ENCODE peak calls at places on chromosomes 7 and 10, in six cellular contexts. E is H9, X is HFF-Myc, D is cardiac fibroblast, J is choroid plexus epithelial cell, H is astrocyte of the spinal cord. A is an unnamed sample.

GRCh38 chr7:138455609-138456008 is 4.5 kb upstream of the TRIM24 start:
- DNase-seq in E (no peak), J (no peak), X (no peak), H (no peak), D (no peak), A (no peak)

GRCh38 chr7:122438492-122438891 is 133.9 kb upstream of the FEZF1 start:
- DNase-seq in E (no peak), D (no peak), H (no peak), X (no peak), J (no peak), A (no peak)

GRCh38 chr7:9719303-9719702 is 1254.4 kb upstream of the PHF14 start:
- DNase-seq in H (peak; percentile 5), D (no peak), J (no peak), X (no peak), E (no peak), A (no peak)

GRCh38 chr7:68417659-68418058 is 1180.6 kb upstream of the AUTS2 start:
- DNase-seq in X (no peak), H (no peak), D (peak; percentile 2), E (no peak), J (no peak), A (no peak)

GRCh38 chr10:62517252-62517651 is 143.1 kb downstream of the ZNF365 start:
- DNase-seq in X (no peak), E (no peak), D (no peak), H (no peak), J (no peak), A (no peak)

GRCh38 chr7:78768859-78769258 is 684.6 kb downstream of the MAGI2 start:
- DNase-seq in D (peak; percentile 1), X (no peak), J (peak; percentile 1), E (no peak), H (no peak), A (peak; percentile 7)

GRCh38 chr7:30612658-30613265 is 18.1 kb downstream of the GARS1 start:
- DNase-seq in E (no peak), X (no peak), H (peak; percentile 25), J (no peak), D (peak; percentile 65), A (peak; percentile 14)

GRCh38 chr7:101870361-101871062 is 53.1 kb downstream of the CUX1 start:
- DNase-seq in H (no peak), J (no peak), X (no peak), D (no peak), E (peak; percentile 76), A (no peak)

GRCh38 chr10:101091546-101092290 is 29.9 kb downstream of the KAZALD1 start:
- DNase-seq in D (peak; percentile 37), E (no peak), X (no peak), H (no peak), J (no peak), A (no peak)

GRCh38 chr7:38744746-38745145 is 113.6 kb upstream of the AMPH start:
- DNase-seq in J (peak; percentile 71), H (peak; percentile 27), D (peak; percentile 97), X (no peak), E (no peak), A (peak; percentile 50)

GRCh38 chr7:43658718-43659548 is 70.4 kb downstream of the COA1 start:
- DNase-seq in X (no peak), E (no peak), J (peak; percentile 91), H (peak; percentile 89), D (peak; percentile 92), A (peak; percentile 90)

DNA sequence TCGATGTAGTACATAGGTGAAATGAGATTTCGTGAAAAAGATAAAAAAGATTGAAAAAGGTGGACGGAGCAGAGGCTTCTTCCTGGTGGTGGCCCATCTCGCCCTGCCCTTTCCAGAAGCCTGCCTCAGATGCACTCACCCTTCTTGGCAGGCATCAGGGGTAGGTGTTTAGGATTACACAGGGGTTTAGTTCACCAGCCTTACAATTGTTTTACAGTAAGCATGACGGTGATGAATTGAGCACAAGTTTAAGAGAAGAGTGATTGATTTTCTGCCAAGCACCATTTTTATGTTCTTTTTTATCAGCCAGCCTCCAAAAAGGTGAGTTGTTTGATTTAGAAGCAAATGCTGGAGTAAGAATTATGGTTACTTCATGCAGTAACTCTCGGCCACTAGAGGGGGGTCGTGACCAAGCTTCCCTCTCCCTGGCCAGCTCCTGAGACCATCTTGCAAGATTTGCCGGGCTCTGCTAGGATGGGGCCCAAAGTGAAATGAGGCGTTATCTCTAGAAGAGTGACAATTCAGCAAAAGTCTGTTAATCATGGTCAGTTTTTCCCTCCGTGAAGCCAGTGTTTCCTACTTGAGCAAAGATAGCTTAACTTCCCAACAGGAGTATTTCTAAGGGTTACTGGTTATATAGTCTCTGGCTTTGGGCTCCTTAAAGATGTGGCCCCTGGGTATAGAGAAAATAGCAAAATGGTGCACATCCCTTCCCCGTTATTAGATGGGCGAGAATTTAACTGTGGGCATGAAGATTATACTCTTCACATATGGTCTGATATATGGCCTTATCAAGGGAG is 228.8 kb downstream of the BMPER start:
- DNase-seq in E (peak; percentile 81), J (peak; percentile 89), H (peak; percentile 82), X (peak; percentile 66), D (peak; percentile 84), A (peak; percentile 73)
- TF ChIP-seq CTCF in E (peak; percentile 90), J (peak; percentile 94), H (peak; percentile 82), X (peak; percentile 89), D (peak; percentile 83), A (peak; percentile 91)

DNA sequence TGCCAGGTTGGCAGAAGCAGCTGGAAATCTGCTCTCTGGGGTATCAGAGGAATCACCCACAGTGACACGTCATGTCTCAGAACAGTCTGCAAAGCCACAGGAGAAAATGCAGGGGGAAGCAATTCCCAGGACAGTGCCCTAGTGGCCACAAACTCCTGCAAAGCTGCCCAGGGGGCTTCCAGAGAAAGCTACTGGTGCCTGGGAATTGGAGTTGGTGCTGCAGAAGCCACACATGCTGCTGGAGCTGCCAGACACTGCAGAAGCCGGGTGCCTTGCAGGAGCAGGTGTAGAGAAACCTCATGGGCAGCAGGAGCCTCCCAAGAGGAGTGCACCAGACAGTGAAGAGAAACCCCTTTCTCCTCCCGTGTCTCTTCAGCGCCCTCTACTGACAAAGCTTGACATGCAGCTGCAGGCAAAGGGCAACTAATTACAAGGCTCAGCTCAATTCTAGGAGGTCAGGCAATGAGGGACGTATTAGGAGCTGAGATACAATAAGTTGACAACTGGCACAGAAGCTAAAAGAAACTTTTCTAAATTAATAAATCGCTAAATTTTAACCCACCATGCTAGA is 30.2 kb upstream of the NUB1 start:
- DNase-seq in J (no peak), H (no peak), E (peak; percentile 42), X (no peak), D (peak; percentile 21), A (no peak)
- TF ChIP-seq CTCF in J (peak; percentile 31), H (peak; percentile 9), E (peak; percentile 56), X (peak; percentile 62), D (peak; percentile 14), A (peak; percentile 62)

GRCh38 chr7:90455163-90456030 is 14.0 kb upstream of the PTTG1IP2 start:
- DNase-seq in D (peak; percentile 68), J (peak; percentile 73), X (peak; percentile 41), E (no peak), H (peak; percentile 67), A (peak; percentile 51)

GRCh38 chr7:90453931-90454330 is 15.5 kb upstream of the PTTG1IP2 start:
- DNase-seq in E (no peak), J (no peak), H (no peak), X (no peak), D (no peak), A (no peak)

GRCh38 chr7:90458104-90458503 is 11.3 kb upstream of the PTTG1IP2 start:
- DNase-seq in E (no peak), H (no peak), X (no peak), J (no peak), D (no peak), A (no peak)

GRCh38 chr7:90461216-90461615 is 8.2 kb upstream of the PTTG1IP2 start:
- DNase-seq in D (peak; percentile 42), X (no peak), H (no peak), E (no peak), J (no peak), A (no peak)

GRCh38 chr7:90459888-90460287 is 9.6 kb upstream of the PTTG1IP2 start:
- DNase-seq in J (no peak), E (no peak), X (no peak), D (peak; percentile 26), H (no peak), A (no peak)
- TF ChIP-seq CTCF in J (peak; percentile 44), E (peak; percentile 58), X (no peak), D (peak; percentile 39), H (peak; percentile 34), A (no peak)

GRCh38 chr10:543862-544822 is 145.3 kb downstream of the DIP2C start:
- DNase-seq in H (no peak), X (no peak), E (no peak), D (no peak), J (no peak), A (no peak)

GRCh38 chr10:543131-543530 is 146.3 kb downstream of the DIP2C start:
- DNase-seq in J (no peak), H (peak; percentile 16), D (peak; percentile 4), X (no peak), E (no peak), A (no peak)

GRCh38 chr10:541041-541440 is 148.4 kb downstream of the DIP2C start:
- DNase-seq in E (no peak), D (no peak), J (no peak), H (no peak), X (no peak), A (no peak)

GRCh38 chr10:538895-539294 is 150.6 kb downstream of the DIP2C start:
- DNase-seq in X (no peak), D (peak; percentile 53), E (no peak), J (peak; percentile 91), H (peak; percentile 83), A (peak; percentile 17)

DNA sequence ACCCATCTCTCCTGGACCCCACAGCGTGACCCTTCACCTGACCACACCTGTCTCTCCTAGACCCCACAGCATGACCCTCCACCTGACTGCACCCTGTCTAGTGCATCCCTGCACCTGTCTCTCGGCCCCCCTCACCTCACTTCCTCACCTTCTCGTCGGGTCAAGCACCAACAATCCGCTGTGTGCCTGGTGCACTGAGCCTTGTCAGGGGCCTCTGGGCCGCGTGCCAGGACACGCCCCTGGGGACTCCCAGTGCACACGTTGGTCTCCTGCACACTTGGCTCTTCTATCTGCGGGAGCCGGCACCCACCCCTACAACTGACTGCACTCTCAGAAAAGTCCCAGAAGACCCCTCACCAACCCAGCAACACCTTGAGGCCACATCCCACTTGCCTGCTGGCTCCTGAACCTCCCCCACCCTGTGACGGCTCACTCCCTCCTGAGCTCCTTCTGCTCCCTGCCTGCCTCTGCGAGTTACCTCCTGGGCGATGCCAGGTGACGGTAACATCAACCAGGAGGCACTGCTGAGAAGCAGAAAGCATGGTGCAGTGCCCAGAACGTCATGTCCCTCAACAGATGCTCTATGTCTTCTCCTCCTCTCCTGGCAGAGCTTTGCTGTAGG is 147.6 kb downstream of the DIP2C start:
- DNase-seq in X (no peak), D (no peak), E (no peak), H (no peak), J (no peak), A (no peak)
- TF ChIP-seq CTCF in X (no peak), D (no peak), E (no peak), H (no peak), J (no peak), A (no peak)

DNA sequence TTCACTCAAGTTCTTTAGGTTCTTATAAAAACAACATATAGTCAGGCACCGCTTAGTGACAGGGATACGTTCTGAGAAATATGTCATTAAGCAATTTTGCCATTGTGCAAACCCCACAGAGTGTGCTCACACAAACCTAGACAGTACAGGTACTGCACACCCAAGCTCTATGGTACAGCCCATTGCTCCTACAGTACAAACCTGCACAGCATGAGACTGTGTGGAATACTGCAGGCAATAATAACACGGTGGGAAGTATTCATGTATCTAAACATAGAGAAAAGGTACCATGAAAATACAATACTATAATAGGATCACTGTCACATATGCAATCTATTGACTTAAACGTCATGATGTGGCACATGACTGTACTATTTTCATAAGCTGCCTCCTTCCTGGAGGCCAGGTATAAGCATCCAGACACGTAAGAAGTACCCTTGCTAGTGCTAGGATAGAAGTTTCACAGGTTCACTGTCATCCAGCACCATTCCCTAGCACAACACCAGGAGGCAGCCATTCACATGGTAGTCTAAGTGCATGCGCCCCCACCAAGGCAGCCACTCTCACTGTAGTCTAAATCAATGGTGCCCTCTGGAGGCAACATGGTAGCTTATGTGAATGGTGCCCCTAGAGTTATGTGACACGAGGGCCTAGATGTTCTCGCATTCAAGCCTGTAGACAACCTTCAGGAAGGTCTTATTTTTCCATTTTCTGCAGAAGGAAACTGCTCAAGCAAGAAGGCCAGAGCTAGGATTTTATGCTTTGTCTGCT is 98.5 kb downstream of the ARHGAP22 start:
- DNase-seq in D (peak; percentile 43), H (peak; percentile 30), X (no peak), J (peak; percentile 74), E (peak; percentile 31), A (peak; percentile 60)
- TF ChIP-seq CTCF in D (peak; percentile 29), H (peak; percentile 31), X (peak; percentile 34), J (peak; percentile 59), E (peak; percentile 37), A (peak; percentile 72)

A was measured in HFFc6.